ENCODE peak calls at places on chromosomes 5 and 9, in nine cellular contexts. One of them, this sample, is unnamed.

GRCh38 chr5:34503379-34504346 is 152.5 kb upstream of the RAI14 start:
- DNase-seq in Panc1: no peak
- DNase-seq in lower lobe of right lung: no peak
- DNase-seq in midbrain: peak
- DNase-seq in stromal cell of bone marrow: no peak
- DNase-seq in activated gamma-delta T cell treated with anti-CD3 and anti-CD28 coated beads, Interleukin-2, amount 50 U/mL, for 16 hours: no peak
- DNase-seq in T47D: peak
- DNase-seq in NCI-H2171 treated with DMSO at 0.1 percent for 48 hours: no peak
- DNase-seq in NCI-H460: no peak
- DNase-seq in this sample: no peak

GRCh38 chr5:150052326-150053230 is 33.8 kb downstream of the CSF1R start:
- DNase-seq in Panc1: no peak
- DNase-seq in lower lobe of right lung: no peak
- DNase-seq in midbrain: no peak
- DNase-seq in stromal cell of bone marrow: no peak
- DNase-seq in activated gamma-delta T cell treated with anti-CD3 and anti-CD28 coated beads, Interleukin-2, amount 50 U/mL, for 16 hours: no peak
- DNase-seq in T47D: no peak
- DNase-seq in NCI-H2171 treated with DMSO at 0.1 percent for 48 hours: no peak
- DNase-seq in NCI-H460: no peak
- DNase-seq in this sample: no peak

GRCh38 chr9:104987743-104988142 is 59.8 kb upstream of the ABCA1 start:
- DNase-seq in Panc1: no peak
- DNase-seq in lower lobe of right lung: no peak
- DNase-seq in midbrain: no peak
- DNase-seq in stromal cell of bone marrow: no peak
- DNase-seq in activated gamma-delta T cell treated with anti-CD3 and anti-CD28 coated beads, Interleukin-2, amount 50 U/mL, for 16 hours: no peak
- DNase-seq in T47D: no peak
- DNase-seq in NCI-H2171 treated with DMSO at 0.1 percent for 48 hours: no peak
- DNase-seq in NCI-H460: no peak
- DNase-seq in this sample: no peak

GRCh38 chr9:132162764-132163456 is 1.1 kb downstream of the NTNG2 start:
- DNase-seq in Panc1: no peak
- DNase-seq in lower lobe of right lung: no peak
- DNase-seq in midbrain: no peak
- DNase-seq in stromal cell of bone marrow: no peak
- DNase-seq in activated gamma-delta T cell treated with anti-CD3 and anti-CD28 coated beads, Interleukin-2, amount 50 U/mL, for 16 hours: no peak
- DNase-seq in T47D: no peak
- DNase-seq in NCI-H2171 treated with DMSO at 0.1 percent for 48 hours: no peak
- DNase-seq in NCI-H460: no peak
- DNase-seq in this sample: no peak

GRCh38 chr5:142109356-142110045 is 922 bp downstream of the NDFIP1 start:
- DNase-seq in Panc1: no peak
- DNase-seq in lower lobe of right lung: no peak
- DNase-seq in midbrain: peak
- DNase-seq in stromal cell of bone marrow: no peak
- DNase-seq in activated gamma-delta T cell treated with anti-CD3 and anti-CD28 coated beads, Interleukin-2, amount 50 U/mL, for 16 hours: no peak
- DNase-seq in T47D: no peak
- DNase-seq in NCI-H2171 treated with DMSO at 0.1 percent for 48 hours: peak
- DNase-seq in NCI-H460: no peak
- DNase-seq in this sample: peak

GRCh38 chr5:160260881-160261815 is 31.8 kb downstream of the FABP6 start:
- DNase-seq in Panc1: no peak
- DNase-seq in lower lobe of right lung: peak
- DNase-seq in midbrain: no peak
- DNase-seq in stromal cell of bone marrow: no peak
- DNase-seq in activated gamma-delta T cell treated with anti-CD3 and anti-CD28 coated beads, Interleukin-2, amount 50 U/mL, for 16 hours: no peak
- DNase-seq in T47D: no peak
- DNase-seq in NCI-H2171 treated with DMSO at 0.1 percent for 48 hours: no peak
- DNase-seq in NCI-H460: peak
- DNase-seq in this sample: peak

GRCh38 chr5:850511-851006 is at the start of gene ZDHHC11:
- DNase-seq in Panc1: no peak
- DNase-seq in lower lobe of right lung: peak
- DNase-seq in midbrain: no peak
- DNase-seq in stromal cell of bone marrow: no peak
- DNase-seq in activated gamma-delta T cell treated with anti-CD3 and anti-CD28 coated beads, Interleukin-2, amount 50 U/mL, for 16 hours: no peak
- DNase-seq in T47D: no peak
- DNase-seq in NCI-H2171 treated with DMSO at 0.1 percent for 48 hours: no peak
- DNase-seq in NCI-H460: no peak
- DNase-seq in this sample: no peak

GRCh38 chr9:124852121-124852828 is 985 bp upstream of the WDR38 start:
- DNase-seq in Panc1: no peak
- DNase-seq in lower lobe of right lung: peak
- DNase-seq in midbrain: no peak
- DNase-seq in stromal cell of bone marrow: no peak
- DNase-seq in activated gamma-delta T cell treated with anti-CD3 and anti-CD28 coated beads, Interleukin-2, amount 50 U/mL, for 16 hours: no peak
- DNase-seq in T47D: no peak
- DNase-seq in NCI-H2171 treated with DMSO at 0.1 percent for 48 hours: no peak
- DNase-seq in NCI-H460: no peak
- DNase-seq in this sample: no peak

GRCh38 chr5:117953272-117953671 is 1035.1 kb downstream of the DTWD2 start:
- DNase-seq in Panc1: no peak
- DNase-seq in lower lobe of right lung: no peak
- DNase-seq in midbrain: no peak
- DNase-seq in stromal cell of bone marrow: no peak
- DNase-seq in activated gamma-delta T cell treated with anti-CD3 and anti-CD28 coated beads, Interleukin-2, amount 50 U/mL, for 16 hours: no peak
- DNase-seq in T47D: no peak
- DNase-seq in NCI-H2171 treated with DMSO at 0.1 percent for 48 hours: no peak
- DNase-seq in NCI-H460: no peak
- DNase-seq in this sample: no peak

GRCh38 chr5:1429501-1429900 is 15.7 kb downstream of the SLC6A3 start:
- DNase-seq in Panc1: no peak
- DNase-seq in lower lobe of right lung: no peak
- DNase-seq in midbrain: no peak
- DNase-seq in stromal cell of bone marrow: no peak
- DNase-seq in activated gamma-delta T cell treated with anti-CD3 and anti-CD28 coated beads, Interleukin-2, amount 50 U/mL, for 16 hours: no peak
- DNase-seq in T47D: peak
- DNase-seq in NCI-H2171 treated with DMSO at 0.1 percent for 48 hours: no peak
- DNase-seq in NCI-H460: no peak
- DNase-seq in this sample: no peak

GRCh38 chr9:88583901-88584596 is 49.1 kb downstream of the NXNL2 start:
- DNase-seq in Panc1: no peak
- DNase-seq in lower lobe of right lung: no peak
- DNase-seq in midbrain: no peak
- DNase-seq in stromal cell of bone marrow: peak
- DNase-seq in activated gamma-delta T cell treated with anti-CD3 and anti-CD28 coated beads, Interleukin-2, amount 50 U/mL, for 16 hours: no peak
- DNase-seq in T47D: no peak
- DNase-seq in NCI-H2171 treated with DMSO at 0.1 percent for 48 hours: no peak
- DNase-seq in NCI-H460: no peak
- DNase-seq in this sample: peak

GRCh38 chr9:85248514-85249312 is 493.0 kb downstream of the AGTPBP1 start:
- DNase-seq in Panc1: no peak
- DNase-seq in lower lobe of right lung: no peak
- DNase-seq in midbrain: no peak
- DNase-seq in stromal cell of bone marrow: peak
- DNase-seq in activated gamma-delta T cell treated with anti-CD3 and anti-CD28 coated beads, Interleukin-2, amount 50 U/mL, for 16 hours: no peak
- DNase-seq in T47D: no peak
- DNase-seq in NCI-H2171 treated with DMSO at 0.1 percent for 48 hours: no peak
- DNase-seq in NCI-H460: no peak
- DNase-seq in this sample: no peak

GRCh38 chr9:95463145-95464060 is 53.4 kb downstream of the PTCH1 start:
- DNase-seq in Panc1: no peak
- DNase-seq in lower lobe of right lung: no peak
- DNase-seq in midbrain: no peak
- DNase-seq in stromal cell of bone marrow: no peak
- DNase-seq in activated gamma-delta T cell treated with anti-CD3 and anti-CD28 coated beads, Interleukin-2, amount 50 U/mL, for 16 hours: no peak
- DNase-seq in T47D: no peak
- DNase-seq in NCI-H2171 treated with DMSO at 0.1 percent for 48 hours: peak
- DNase-seq in NCI-H460: no peak
- DNase-seq in this sample: no peak

GRCh38 chr9:37998881-37999311 is 70.1 kb downstream of the SHB start:
- DNase-seq in Panc1: no peak
- DNase-seq in lower lobe of right lung: peak
- DNase-seq in midbrain: no peak
- DNase-seq in stromal cell of bone marrow: no peak
- DNase-seq in activated gamma-delta T cell treated with anti-CD3 and anti-CD28 coated beads, Interleukin-2, amount 50 U/mL, for 16 hours: no peak
- DNase-seq in T47D: no peak
- DNase-seq in NCI-H2171 treated with DMSO at 0.1 percent for 48 hours: no peak
- DNase-seq in NCI-H460: no peak
- DNase-seq in this sample: no peak

GRCh38 chr5:178465861-178466288 is 124.3 kb downstream of the COL23A1 start:
- DNase-seq in Panc1: no peak
- DNase-seq in lower lobe of right lung: no peak
- DNase-seq in midbrain: no peak
- DNase-seq in stromal cell of bone marrow: no peak
- DNase-seq in activated gamma-delta T cell treated with anti-CD3 and anti-CD28 coated beads, Interleukin-2, amount 50 U/mL, for 16 hours: no peak
- DNase-seq in T47D: no peak
- DNase-seq in NCI-H2171 treated with DMSO at 0.1 percent for 48 hours: no peak
- DNase-seq in NCI-H460: no peak
- DNase-seq in this sample: no peak

GRCh38 chr5:175684931-175685330 is 27.1 kb downstream of the HRH2 start:
- DNase-seq in Panc1: no peak
- DNase-seq in lower lobe of right lung: no peak
- DNase-seq in midbrain: no peak
- DNase-seq in stromal cell of bone marrow: no peak
- DNase-seq in activated gamma-delta T cell treated with anti-CD3 and anti-CD28 coated beads, Interleukin-2, amount 50 U/mL, for 16 hours: no peak
- DNase-seq in T47D: no peak
- DNase-seq in NCI-H2171 treated with DMSO at 0.1 percent for 48 hours: no peak
- DNase-seq in NCI-H460: no peak
- DNase-seq in this sample: no peak

GRCh38 chr9:20015427-20015931 is 226.6 kb upstream of the SLC24A2 start:
- DNase-seq in Panc1: no peak
- DNase-seq in lower lobe of right lung: no peak
- DNase-seq in midbrain: no peak
- DNase-seq in stromal cell of bone marrow: no peak
- DNase-seq in activated gamma-delta T cell treated with anti-CD3 and anti-CD28 coated beads, Interleukin-2, amount 50 U/mL, for 16 hours: no peak
- DNase-seq in T47D: no peak
- DNase-seq in NCI-H2171 treated with DMSO at 0.1 percent for 48 hours: no peak
- DNase-seq in NCI-H460: no peak
- DNase-seq in this sample: no peak

GRCh38 chr9:131869312-131869711 is 129.4 kb upstream of the RAPGEF1 start:
- DNase-seq in Panc1: no peak
- DNase-seq in lower lobe of right lung: no peak
- DNase-seq in midbrain: no peak
- DNase-seq in stromal cell of bone marrow: no peak
- DNase-seq in activated gamma-delta T cell treated with anti-CD3 and anti-CD28 coated beads, Interleukin-2, amount 50 U/mL, for 16 hours: no peak
- DNase-seq in T47D: no peak
- DNase-seq in NCI-H2171 treated with DMSO at 0.1 percent for 48 hours: no peak
- DNase-seq in NCI-H460: no peak
- DNase-seq in this sample: no peak

GRCh38 chr9:6708732-6709131 is 49.0 kb upstream of the KDM4C start:
- DNase-seq in Panc1: no peak
- DNase-seq in lower lobe of right lung: no peak
- DNase-seq in midbrain: no peak
- DNase-seq in stromal cell of bone marrow: no peak
- DNase-seq in activated gamma-delta T cell treated with anti-CD3 and anti-CD28 coated beads, Interleukin-2, amount 50 U/mL, for 16 hours: no peak
- DNase-seq in T47D: no peak
- DNase-seq in NCI-H2171 treated with DMSO at 0.1 percent for 48 hours: no peak
- DNase-seq in NCI-H460: no peak
- DNase-seq in this sample: no peak

GRCh38 chr9:98962181-98962560 is 18.5 kb downstream of the COL15A1 start:
- DNase-seq in Panc1: no peak
- DNase-seq in lower lobe of right lung: no peak
- DNase-seq in midbrain: no peak
- DNase-seq in stromal cell of bone marrow: peak
- DNase-seq in activated gamma-delta T cell treated with anti-CD3 and anti-CD28 coated beads, Interleukin-2, amount 50 U/mL, for 16 hours: no peak
- DNase-seq in T47D: no peak
- DNase-seq in NCI-H2171 treated with DMSO at 0.1 percent for 48 hours: no peak
- DNase-seq in NCI-H460: no peak
- DNase-seq in this sample: peak

GRCh38 chr9:107024193-107024592 is 161.2 kb downstream of the ZNF462 start:
- DNase-seq in Panc1: no peak
- DNase-seq in lower lobe of right lung: no peak
- DNase-seq in midbrain: no peak
- DNase-seq in stromal cell of bone marrow: no peak
- DNase-seq in activated gamma-delta T cell treated with anti-CD3 and anti-CD28 coated beads, Interleukin-2, amount 50 U/mL, for 16 hours: no peak
- DNase-seq in T47D: no peak
- DNase-seq in NCI-H2171 treated with DMSO at 0.1 percent for 48 hours: no peak
- DNase-seq in NCI-H460: no peak
- DNase-seq in this sample: no peak

GRCh38 chr9:110016340-110016739 is 191.6 kb downstream of the C9orf152 start:
- DNase-seq in Panc1: no peak
- DNase-seq in lower lobe of right lung: no peak
- DNase-seq in midbrain: no peak
- DNase-seq in stromal cell of bone marrow: peak
- DNase-seq in activated gamma-delta T cell treated with anti-CD3 and anti-CD28 coated beads, Interleukin-2, amount 50 U/mL, for 16 hours: no peak
- DNase-seq in T47D: no peak
- DNase-seq in NCI-H2171 treated with DMSO at 0.1 percent for 48 hours: no peak
- DNase-seq in NCI-H460: no peak
- DNase-seq in this sample: peak

This sample was measured in AG08396.